ENCODE peak calls at places on chromosome 1, in nine cellular contexts. One of them, this sample, is unnamed.
A peak's percentile ranks its signal among the peaks of the same experiment; 100 is the strongest.

GRCh38 chr1:115284209-115284608 is 53.8 kb downstream of the NGF start:
- DNase-seq in fibroblast of lung: no peak
- DNase-seq in cardiac fibroblast: no peak
- DNase-seq in neural crest cell: no peak
- DNase-seq in B cell: no peak
- DNase-seq in IMR-90: no peak
- DNase-seq in heart left ventricle: no peak
- DNase-seq in esophagus muscularis mucosa: no peak
- DNase-seq in BJ: no peak
- DNase-seq in this sample: no peak

GRCh38 chr1:115545096-115545720 is 96.6 kb upstream of the VANGL1 start:
- DNase-seq in fibroblast of lung: peak; percentile 12
- DNase-seq in cardiac fibroblast: no peak
- DNase-seq in neural crest cell: no peak
- DNase-seq in B cell: no peak
- DNase-seq in IMR-90: no peak
- DNase-seq in heart left ventricle: no peak
- DNase-seq in esophagus muscularis mucosa: no peak
- DNase-seq in BJ: no peak
- DNase-seq in this sample: no peak

GRCh38 chr1:227316456-227316855 is 1.8 kb downstream of the CDC42BPA start:
- DNase-seq in fibroblast of lung: no peak
- DNase-seq in cardiac fibroblast: no peak
- DNase-seq in neural crest cell: no peak
- DNase-seq in B cell: no peak
- DNase-seq in IMR-90: no peak
- DNase-seq in heart left ventricle: no peak
- DNase-seq in esophagus muscularis mucosa: no peak
- DNase-seq in BJ: no peak
- DNase-seq in this sample: no peak

GRCh38 chr1:229203030-229203751 is 67.7 kb upstream of the RAB4A start:
- DNase-seq in fibroblast of lung: peak; percentile 60
- DNase-seq in cardiac fibroblast: peak; percentile 89
- DNase-seq in neural crest cell: peak; percentile 62
- DNase-seq in B cell: no peak
- DNase-seq in IMR-90: peak; percentile 74
- DNase-seq in heart left ventricle: no peak
- DNase-seq in esophagus muscularis mucosa: no peak
- DNase-seq in BJ: no peak
- DNase-seq in this sample: peak; percentile 54

GRCh38 chr1:71273326-71273725 is 192.5 kb upstream of the ZRANB2 start:
- DNase-seq in fibroblast of lung: no peak
- DNase-seq in cardiac fibroblast: no peak
- DNase-seq in neural crest cell: no peak
- DNase-seq in B cell: no peak
- DNase-seq in IMR-90: no peak
- DNase-seq in heart left ventricle: no peak
- DNase-seq in esophagus muscularis mucosa: no peak
- DNase-seq in BJ: no peak
- DNase-seq in this sample: no peak

GRCh38 chr1:109499081-109499480 is 5.2 kb downstream of the CYB561D1 start:
- DNase-seq in fibroblast of lung: no peak
- DNase-seq in cardiac fibroblast: no peak
- DNase-seq in neural crest cell: no peak
- DNase-seq in B cell: no peak
- DNase-seq in IMR-90: no peak
- DNase-seq in heart left ventricle: no peak
- DNase-seq in esophagus muscularis mucosa: no peak
- DNase-seq in BJ: no peak
- DNase-seq in this sample: no peak

GRCh38 chr1:61318319-61319125 is 236.2 kb downstream of the NFIA start:
- DNase-seq in fibroblast of lung: peak; percentile 69
- DNase-seq in cardiac fibroblast: peak; percentile 95
- DNase-seq in neural crest cell: no peak
- DNase-seq in B cell: no peak
- DNase-seq in IMR-90: peak; percentile 59
- DNase-seq in heart left ventricle: peak; percentile 24
- DNase-seq in esophagus muscularis mucosa: peak; percentile 93
- DNase-seq in BJ: peak; percentile 55
- DNase-seq in this sample: no peak

GRCh38 chr1:15256584-15256983 is 9.6 kb downstream of the FHAD1 start:
- DNase-seq in fibroblast of lung: no peak
- DNase-seq in cardiac fibroblast: no peak
- DNase-seq in neural crest cell: no peak
- DNase-seq in B cell: no peak
- DNase-seq in IMR-90: no peak
- DNase-seq in heart left ventricle: no peak
- DNase-seq in esophagus muscularis mucosa: no peak
- DNase-seq in BJ: no peak
- DNase-seq in this sample: no peak

GRCh38 chr1:184283999-184284398 is 102.8 kb upstream of the C1orf21 start:
- DNase-seq in fibroblast of lung: peak; percentile 77
- DNase-seq in cardiac fibroblast: peak; percentile 63
- DNase-seq in neural crest cell: no peak
- DNase-seq in B cell: no peak
- DNase-seq in IMR-90: peak; percentile 94
- DNase-seq in heart left ventricle: peak; percentile 36
- DNase-seq in esophagus muscularis mucosa: no peak
- DNase-seq in BJ: peak; percentile 68
- DNase-seq in this sample: no peak

GRCh38 chr1:24862775-24863483 is 67.1 kb downstream of the RUNX3 start:
- DNase-seq in fibroblast of lung: no peak
- DNase-seq in cardiac fibroblast: no peak
- DNase-seq in neural crest cell: no peak
- DNase-seq in B cell: no peak
- DNase-seq in IMR-90: no peak
- DNase-seq in heart left ventricle: no peak
- DNase-seq in esophagus muscularis mucosa: no peak
- DNase-seq in BJ: no peak
- DNase-seq in this sample: no peak

GRCh38 chr1:204688776-204689175 is 3.2 kb upstream of the LRRN2 start:
- DNase-seq in fibroblast of lung: no peak
- DNase-seq in cardiac fibroblast: no peak
- DNase-seq in neural crest cell: no peak
- DNase-seq in B cell: no peak
- DNase-seq in IMR-90: no peak
- DNase-seq in heart left ventricle: no peak
- DNase-seq in esophagus muscularis mucosa: no peak
- DNase-seq in BJ: no peak
- DNase-seq in this sample: no peak

GRCh38 chr1:204695692-204696091 is 10.2 kb upstream of the LRRN2 start:
- DNase-seq in fibroblast of lung: no peak
- DNase-seq in cardiac fibroblast: no peak
- DNase-seq in neural crest cell: no peak
- DNase-seq in B cell: no peak
- DNase-seq in IMR-90: no peak
- DNase-seq in heart left ventricle: no peak
- DNase-seq in esophagus muscularis mucosa: no peak
- DNase-seq in BJ: no peak
- DNase-seq in this sample: no peak

GRCh38 chr1:204692852-204693356 is 7.4 kb upstream of the LRRN2 start:
- DNase-seq in fibroblast of lung: no peak
- DNase-seq in cardiac fibroblast: no peak
- DNase-seq in neural crest cell: no peak
- DNase-seq in B cell: no peak
- DNase-seq in IMR-90: no peak
- DNase-seq in heart left ventricle: no peak
- DNase-seq in esophagus muscularis mucosa: no peak
- DNase-seq in BJ: no peak
- DNase-seq in this sample: no peak

GRCh38 chr1:204694145-204694544 is 8.6 kb upstream of the LRRN2 start:
- DNase-seq in fibroblast of lung: no peak
- DNase-seq in cardiac fibroblast: no peak
- DNase-seq in neural crest cell: no peak
- DNase-seq in B cell: no peak
- DNase-seq in IMR-90: no peak
- DNase-seq in heart left ventricle: no peak
- DNase-seq in esophagus muscularis mucosa: no peak
- DNase-seq in BJ: no peak
- DNase-seq in this sample: no peak

DNA sequence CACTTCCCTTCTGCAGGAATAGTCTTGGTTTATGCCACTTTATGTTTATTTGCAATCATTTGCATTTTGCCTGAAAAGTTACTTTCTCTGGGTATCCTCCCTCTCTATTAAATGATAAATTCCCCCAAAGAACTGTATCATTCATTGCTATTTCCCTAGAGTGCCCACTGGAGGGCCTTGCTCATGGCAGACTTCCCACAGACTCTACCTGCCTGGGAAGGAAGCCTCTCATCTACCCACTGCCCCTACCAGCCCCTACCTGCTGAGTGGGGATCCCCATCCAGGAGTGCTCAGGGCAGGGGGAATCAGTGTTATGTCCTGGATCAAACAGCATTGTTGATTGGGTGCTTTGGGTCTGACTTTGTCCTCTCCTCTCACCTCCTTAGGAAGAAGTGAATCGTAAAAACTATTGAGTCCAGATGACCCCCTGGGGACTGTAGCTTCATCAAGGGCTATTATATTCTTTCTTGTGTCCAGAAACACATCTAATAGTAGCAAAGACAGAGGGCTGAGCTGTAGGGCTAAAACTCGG is 6.8 kb upstream of the LRRN2 start:
- DNase-seq in fibroblast of lung: no peak
- DNase-seq in cardiac fibroblast: no peak
- DNase-seq in neural crest cell: no peak
- DNase-seq in B cell: no peak
- DNase-seq in IMR-90: no peak
- DNase-seq in heart left ventricle: no peak
- DNase-seq in esophagus muscularis mucosa: no peak
- DNase-seq in BJ: no peak
- DNase-seq in this sample: peak; percentile 22
- TF ChIP-seq CTCF in fibroblast of lung: no peak
- TF ChIP-seq CTCF in cardiac fibroblast: no peak
- TF ChIP-seq CTCF in neural crest cell: peak; percentile 13
- TF ChIP-seq CTCF in B cell: no peak
- TF ChIP-seq CTCF in IMR-90: no peak
- TF ChIP-seq CTCF in heart left ventricle: no peak
- TF ChIP-seq CTCF in esophagus muscularis mucosa: no peak
- TF ChIP-seq CTCF in BJ: no peak
- TF ChIP-seq CTCF in this sample: no peak

GRCh38 chr1:202158810-202159533 is 1.4 kb downstream of the PTPN7 start:
- DNase-seq in fibroblast of lung: no peak
- DNase-seq in cardiac fibroblast: no peak
- DNase-seq in neural crest cell: no peak
- DNase-seq in B cell: no peak
- DNase-seq in IMR-90: no peak
- DNase-seq in heart left ventricle: no peak
- DNase-seq in esophagus muscularis mucosa: no peak
- DNase-seq in BJ: no peak
- DNase-seq in this sample: no peak
- TF ChIP-seq CTCF in fibroblast of lung: no peak
- TF ChIP-seq CTCF in cardiac fibroblast: no peak
- TF ChIP-seq CTCF in neural crest cell: no peak
- TF ChIP-seq CTCF in B cell: no peak
- TF ChIP-seq CTCF in IMR-90: no peak
- TF ChIP-seq CTCF in heart left ventricle: no peak
- TF ChIP-seq CTCF in esophagus muscularis mucosa: no peak
- TF ChIP-seq CTCF in BJ: no peak
- TF ChIP-seq CTCF in this sample: no peak

GRCh38 chr1:111762332-111762731 is 6.6 kb downstream of the DDX20 start:
- DNase-seq in fibroblast of lung: no peak
- DNase-seq in cardiac fibroblast: no peak
- DNase-seq in neural crest cell: no peak
- DNase-seq in B cell: no peak
- DNase-seq in IMR-90: no peak
- DNase-seq in heart left ventricle: no peak
- DNase-seq in esophagus muscularis mucosa: no peak
- DNase-seq in BJ: no peak
- DNase-seq in this sample: no peak

GRCh38 chr1:111768625-111769024 is 12.9 kb downstream of the DDX20 start:
- DNase-seq in fibroblast of lung: no peak
- DNase-seq in cardiac fibroblast: no peak
- DNase-seq in neural crest cell: no peak
- DNase-seq in B cell: no peak
- DNase-seq in IMR-90: no peak
- DNase-seq in heart left ventricle: no peak
- DNase-seq in esophagus muscularis mucosa: no peak
- DNase-seq in BJ: no peak
- DNase-seq in this sample: no peak

GRCh38 chr1:111770916-111771315 is 15.2 kb downstream of the DDX20 start:
- DNase-seq in fibroblast of lung: no peak
- DNase-seq in cardiac fibroblast: no peak
- DNase-seq in neural crest cell: no peak
- DNase-seq in B cell: no peak
- DNase-seq in IMR-90: peak; percentile 16
- DNase-seq in heart left ventricle: no peak
- DNase-seq in esophagus muscularis mucosa: no peak
- DNase-seq in BJ: no peak
- DNase-seq in this sample: no peak

GRCh38 chr1:111769517-111770146 is 13.9 kb downstream of the DDX20 start:
- DNase-seq in fibroblast of lung: peak; percentile 54
- DNase-seq in cardiac fibroblast: peak; percentile 86
- DNase-seq in neural crest cell: no peak
- DNase-seq in B cell: peak; percentile 39
- DNase-seq in IMR-90: peak; percentile 78
- DNase-seq in heart left ventricle: no peak
- DNase-seq in esophagus muscularis mucosa: no peak
- DNase-seq in BJ: no peak
- DNase-seq in this sample: peak; percentile 17

GRCh38 chr1:111768023-111768422 is 12.3 kb downstream of the DDX20 start:
- DNase-seq in fibroblast of lung: no peak
- DNase-seq in cardiac fibroblast: no peak
- DNase-seq in neural crest cell: no peak
- DNase-seq in B cell: no peak
- DNase-seq in IMR-90: no peak
- DNase-seq in heart left ventricle: no peak
- DNase-seq in esophagus muscularis mucosa: no peak
- DNase-seq in BJ: no peak
- DNase-seq in this sample: no peak
- TF ChIP-seq CTCF in fibroblast of lung: no peak
- TF ChIP-seq CTCF in cardiac fibroblast: no peak
- TF ChIP-seq CTCF in neural crest cell: no peak
- TF ChIP-seq CTCF in B cell: no peak
- TF ChIP-seq CTCF in IMR-90: no peak
- TF ChIP-seq CTCF in heart left ventricle: no peak
- TF ChIP-seq CTCF in esophagus muscularis mucosa: no peak
- TF ChIP-seq CTCF in BJ: no peak
- TF ChIP-seq CTCF in this sample: no peak

DNA sequence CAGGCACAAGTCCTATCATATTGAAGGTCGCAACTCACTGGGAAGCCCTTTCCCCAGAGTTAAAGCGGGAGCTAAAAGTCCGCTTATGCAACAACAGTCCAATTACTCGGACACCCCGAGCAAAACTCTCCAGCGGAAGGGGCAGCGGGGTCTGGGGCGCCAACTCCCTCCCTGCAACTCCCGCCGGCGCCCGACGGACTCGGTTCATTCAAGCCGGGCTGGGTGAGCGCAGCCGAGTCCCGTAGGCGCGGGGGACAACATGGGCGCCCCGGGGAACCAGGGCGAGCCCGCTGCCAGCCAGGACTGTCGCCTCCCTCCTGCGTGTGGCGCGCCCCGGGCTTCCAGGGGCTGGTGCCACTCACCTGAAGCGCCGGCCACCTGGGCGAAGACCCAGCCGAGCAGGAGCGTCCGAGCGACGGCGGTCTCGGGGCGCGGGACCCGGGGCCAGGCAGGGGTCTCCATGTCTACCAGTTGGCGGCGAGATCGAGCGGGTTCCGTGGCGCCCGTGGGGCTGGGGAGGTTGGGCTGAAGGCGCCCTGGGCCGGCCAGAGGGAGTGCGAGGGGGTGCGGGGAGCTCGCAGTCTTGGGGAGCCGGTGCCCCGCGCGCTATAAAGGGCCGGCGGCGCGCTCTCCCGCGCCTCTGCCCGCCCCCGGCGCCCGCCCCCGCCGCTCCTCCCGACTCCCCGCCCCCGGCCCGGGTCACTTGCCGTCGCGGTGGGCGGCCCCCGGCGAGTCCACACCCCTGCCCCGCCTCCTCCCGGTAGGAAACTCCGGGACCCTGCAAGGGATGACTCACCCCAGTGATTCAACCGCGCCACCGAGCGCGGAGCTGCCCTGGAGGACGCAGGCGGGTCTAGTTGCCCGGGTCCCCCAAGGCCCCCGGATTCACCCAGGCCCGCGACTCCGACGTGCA is at the start of gene F3:
- DNase-seq in fibroblast of lung: peak; percentile 88
- DNase-seq in cardiac fibroblast: peak; percentile 86
- DNase-seq in neural crest cell: peak; percentile 56
- DNase-seq in B cell: peak; percentile 47
- DNase-seq in IMR-90: peak; percentile 91
- DNase-seq in heart left ventricle: peak; percentile 89
- DNase-seq in esophagus muscularis mucosa: peak; percentile 94
- DNase-seq in BJ: no peak
- DNase-seq in this sample: peak; percentile 98
- TF ChIP-seq CTCF in fibroblast of lung: no peak
- TF ChIP-seq CTCF in cardiac fibroblast: no peak
- TF ChIP-seq CTCF in neural crest cell: peak; percentile 36
- TF ChIP-seq CTCF in B cell: no peak
- TF ChIP-seq CTCF in IMR-90: peak; percentile 28
- TF ChIP-seq CTCF in heart left ventricle: no peak
- TF ChIP-seq CTCF in esophagus muscularis mucosa: no peak
- TF ChIP-seq CTCF in BJ: peak; percentile 36
- TF ChIP-seq CTCF in this sample: no peak

This sample was measured in Calu3.